ENCODE peak calls at places on chromosomes 5 and 9, in four cellular contexts. Y is CD8-positive, alpha-beta T cell; E is adipocyte; P is body of pancreas. L is an unnamed sample.

GRCh38 chr5:43121565-43122484 is 1.1 kb downstream of the ZNF131 start:
- DNase-seq in P (no peak), E (peak; percentile 75), Y (no peak), L (no peak)

GRCh38 chr9:85508616-85509015 is 233.1 kb downstream of the AGTPBP1 start:
- DNase-seq in E (no peak), Y (no peak), P (no peak), L (no peak)

GRCh38 chr5:143248391-143248790 is 155.1 kb downstream of the NR3C1 start:
- DNase-seq in Y (no peak), E (peak; percentile 68), P (no peak), L (no peak)

GRCh38 chr5:37831821-37832524 is 7.9 kb downstream of the GDNF start:
- DNase-seq in Y (no peak), P (no peak), E (peak; percentile 56), L (no peak)

GRCh38 chr9:100554935-100555401 is 22.9 kb upstream of the CAVIN4 start:
- DNase-seq in P (no peak), Y (no peak), E (peak; percentile 36), L (no peak)

GRCh38 chr5:123036391-123037103 is at the start of gene PPIC:
- DNase-seq in Y (no peak), P (peak; percentile 94), E (peak; percentile 91), L (peak; percentile 94)

GRCh38 chr9:133711428-133712220 is 26.5 kb downstream of the SARDH start:
- DNase-seq in Y (no peak), P (no peak), E (no peak), L (peak; percentile 35)

GRCh38 chr5:178781936-178782335 is 51.5 kb upstream of the ZNF354A start:
- DNase-seq in P (no peak), E (no peak), Y (no peak), L (no peak)

GRCh38 chr9:135644631-135645218 is 5.4 kb upstream of the GLT6D1 start:
- DNase-seq in P (no peak), Y (no peak), E (no peak), L (no peak)

GRCh38 chr5:79488775-79489174 is 25.2 kb downstream of the HOMER1 start:
- DNase-seq in P (no peak), Y (no peak), E (peak; percentile 62), L (no peak)

GRCh38 chr9:82170079-82170662 is 181.6 kb downstream of the SPATA31D1 start:
- DNase-seq in P (no peak), Y (no peak), E (peak; percentile 49), L (no peak)

GRCh38 chr9:35603506-35603985 is 1.5 kb upstream of the TESK1 start:
- DNase-seq in E (peak; percentile 93), Y (no peak), P (peak; percentile 65), L (peak; percentile 71)

GRCh38 chr5:158922263-158922592 is 177.5 kb downstream of the EBF1 start:
- DNase-seq in Y (no peak), E (no peak), P (no peak), L (no peak)

GRCh38 chr5:31853398-31854135 is 214.6 kb downstream of the PDZD2 start:
- DNase-seq in E (no peak), Y (no peak), P (no peak), L (no peak)

GRCh38 chr5:150180241-150181027 is 9.4 kb upstream of the SLC6A7 start:
- DNase-seq in E (no peak), P (peak; percentile 48), Y (no peak), L (no peak)

GRCh38 chr5:39076757-39077475 is 2.7 kb upstream of the RICTOR start:
- DNase-seq in Y (no peak), E (peak; percentile 45), P (no peak), L (no peak)

GRCh38 chr9:75734802-75735201 is 155.7 kb upstream of the PCSK5 start:
- DNase-seq in Y (no peak), P (no peak), E (no peak), L (no peak)

GRCh38 chr5:135024956-135025729 is 8.9 kb downstream of the PITX1 start:
- DNase-seq in E (peak; percentile 49), P (no peak), Y (no peak), L (peak; percentile 22)

GRCh38 chr5:176389114-176389768 is 690 bp downstream of the HIGD2A start:
- DNase-seq in Y (no peak), E (no peak), P (no peak), L (no peak)

GRCh38 chr5:160159991-160160826 is 41.0 kb upstream of the PWWP2A start:
- DNase-seq in P (peak; percentile 17), E (no peak), Y (no peak), L (no peak)

DNA sequence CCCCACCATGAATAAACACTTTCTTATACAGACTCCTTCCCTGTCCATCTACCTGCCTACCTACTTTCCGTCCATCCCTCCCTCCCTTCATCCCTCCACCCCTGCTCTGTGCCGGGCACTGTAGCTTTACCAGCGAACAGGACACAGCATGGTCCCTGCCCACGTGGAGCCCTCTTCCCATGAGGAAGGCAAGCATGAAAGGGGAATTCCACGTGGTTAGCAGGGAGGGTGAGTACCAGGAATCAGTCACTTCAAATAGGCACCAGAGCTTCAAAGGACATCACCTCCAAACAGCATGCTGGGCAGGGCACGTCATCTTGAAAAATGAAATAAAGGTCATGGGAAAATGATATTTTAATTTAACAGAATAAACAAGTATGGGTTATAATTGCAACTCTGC is 35.0 kb upstream of the TDRD7 start:
- DNase-seq in Y (no peak), E (no peak), P (no peak), L (no peak)
- H3K4me1 ChIP-seq in Y (no peaks in the 10 kb centered on the region), E (no peaks in the 10 kb centered on the region), P (peaks cover 5% of the 10 kb centered on the region), L (peaks cover 6% of the 10 kb centered on the region)

DNA sequence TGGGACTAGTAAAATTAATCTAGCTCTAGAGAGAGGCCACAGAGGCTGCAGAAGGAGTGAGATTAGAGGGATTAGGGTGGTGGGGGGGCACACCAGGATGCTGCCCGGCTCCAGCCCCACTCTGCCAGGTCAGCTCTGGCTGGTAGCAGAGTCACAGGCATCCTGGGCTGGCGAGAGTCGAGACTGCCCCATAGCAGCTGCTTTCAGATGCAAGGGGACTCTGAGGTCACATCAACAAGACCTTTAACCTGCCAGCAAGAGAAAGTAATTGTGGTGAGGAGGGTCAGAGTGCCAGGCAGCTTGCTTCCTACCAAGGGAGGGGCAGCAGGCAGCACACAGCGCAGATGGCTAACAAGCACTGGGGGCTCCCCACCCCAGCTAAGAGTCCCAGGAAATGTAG is 7.5 kb downstream of the EPB41L4B start:
- DNase-seq in E (no peak), P (no peak), Y (no peak), L (peak; percentile 60)
- H3K4me1 ChIP-seq in E (peaks cover 15% of the 10 kb centered on the region), P (peaks cover 91% of the 10 kb centered on the region), Y (no peaks in the 10 kb centered on the region), L (no peaks in the 10 kb centered on the region)

GRCh38 chr9:121633144-121633714 is 18.2 kb upstream of the DAB2IP start:
- DNase-seq in Y (no peak), P (peak; percentile 49), E (no peak), L (no peak)
- H3K4me1 ChIP-seq in Y (no peaks in the 10 kb centered on the region), P (peaks cover 59% of the 10 kb centered on the region), E (peaks cover 15% of the 10 kb centered on the region), L (peaks cover 12% of the 10 kb centered on the region)

GRCh38 chr5:72418271-72418670 is 88.9 kb downstream of the ZNF366 start:
- DNase-seq in E (no peak), P (no peak), Y (no peak), L (no peak)
- H3K4me1 ChIP-seq in E (no peaks in the 10 kb centered on the region), P (no peaks in the 10 kb centered on the region), Y (no peaks in the 10 kb centered on the region), L (no peaks in the 10 kb centered on the region)

GRCh38 chr5:132422720-132423442 is 53.4 kb downstream of the SLC22A5 start:
- DNase-seq in Y (peak; percentile 26), E (no peak), P (peak; percentile 84), L (peak; percentile 80)

GRCh38 chr5:132424167-132424935 is 54.8 kb downstream of the SLC22A5 start:
- DNase-seq in E (no peak), Y (no peak), P (no peak), L (no peak)

GRCh38 chr5:132425009-132425937 is 55.8 kb downstream of the SLC22A5 start:
- DNase-seq in Y (peak; percentile 84), E (peak; percentile 75), P (no peak), L (no peak)

GRCh38 chr5:132421442-132421841 is 51.9 kb downstream of the SLC22A5 start:
- DNase-seq in P (no peak), E (no peak), Y (no peak), L (no peak)

GRCh38 chr5:132423443-132423898 is 54.0 kb downstream of the SLC22A5 start:
- DNase-seq in P (no peak), E (no peak), Y (no peak), L (no peak)
- H3K4me1 ChIP-seq in P (peaks cover 93% of the 10 kb centered on the region), E (peaks cover 77% of the 10 kb centered on the region), Y (peaks cover 95% of the 10 kb centered on the region), L (peaks cover 3% of the 10 kb centered on the region)

DNA sequence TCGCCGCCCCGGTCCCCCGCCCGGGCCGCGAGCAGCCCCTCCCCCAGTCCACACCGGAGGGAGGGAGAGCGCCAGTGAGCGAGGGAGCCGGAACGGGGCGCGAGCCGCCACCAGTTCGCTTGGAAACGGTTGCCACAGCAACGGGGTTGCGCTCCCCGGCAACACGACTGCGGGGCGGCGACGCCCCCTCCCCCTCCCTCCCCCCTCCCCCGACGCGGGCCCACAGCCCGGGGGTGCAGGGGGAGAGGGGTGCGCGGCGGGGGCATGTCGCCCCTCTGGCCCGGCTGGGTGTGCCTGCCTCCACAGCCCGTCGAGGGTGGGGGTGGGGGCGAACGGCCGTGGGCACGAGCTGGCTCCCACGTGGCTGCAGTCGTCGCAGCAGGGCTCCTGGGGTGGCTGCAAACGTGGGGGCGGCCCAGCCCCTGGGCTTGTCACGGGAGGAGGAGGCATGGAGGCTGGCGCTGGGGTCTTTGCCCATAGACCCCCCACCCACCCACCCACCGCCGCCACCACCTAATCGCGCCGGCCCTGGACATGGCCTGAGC is 524 bp downstream of the PRR7 start:
- DNase-seq in P (peak; percentile 70), Y (peak; percentile 84), E (peak; percentile 74), L (no peak)
- H3K4me1 ChIP-seq in P (peaks cover 27% of the 10 kb centered on the region), Y (peaks cover 31% of the 10 kb centered on the region), E (peaks cover 13% of the 10 kb centered on the region), L (peaks cover 2% of the 10 kb centered on the region)

GRCh38 chr5:116572375-116573278 is 2.0 kb downstream of the SEMA6A start:
- DNase-seq in Y (no peak), E (peak; percentile 11), P (peak; percentile 80), L (peak; percentile 64)

GRCh38 chr5:116573617-116574431 is 799 bp downstream of the SEMA6A start:
- DNase-seq in E (peak; percentile 35), Y (no peak), P (peak; percentile 46), L (peak; percentile 27)

GRCh38 chr5:116569999-116570398 is 4.6 kb downstream of the SEMA6A start:
- DNase-seq in E (no peak), Y (no peak), P (no peak), L (no peak)

GRCh38 chr5:116573279-116573616 is 1.4 kb downstream of the SEMA6A start:
- DNase-seq in P (peak; percentile 54), E (peak; percentile 8), Y (no peak), L (peak; percentile 46)

GRCh38 chr5:116571568-116572321 is 2.9 kb downstream of the SEMA6A start:
- DNase-seq in Y (no peak), P (peak; percentile 8), E (no peak), L (no peak)
- H3K4me1 ChIP-seq in Y (peaks cover 6% of the 10 kb centered on the region), P (peaks cover 33% of the 10 kb centered on the region), E (peaks cover 23% of the 10 kb centered on the region), L (no peaks in the 10 kb centered on the region)

GRCh38 chr5:173901705-173902104 is 13.6 kb downstream of the CPEB4 start:
- DNase-seq in P (no peak), Y (no peak), E (no peak), L (no peak)
- H3K4me1 ChIP-seq in P (peaks cover 60% of the 10 kb centered on the region), Y (peaks cover 2% of the 10 kb centered on the region), E (no peaks in the 10 kb centered on the region), L (no peaks in the 10 kb centered on the region)

DNA sequence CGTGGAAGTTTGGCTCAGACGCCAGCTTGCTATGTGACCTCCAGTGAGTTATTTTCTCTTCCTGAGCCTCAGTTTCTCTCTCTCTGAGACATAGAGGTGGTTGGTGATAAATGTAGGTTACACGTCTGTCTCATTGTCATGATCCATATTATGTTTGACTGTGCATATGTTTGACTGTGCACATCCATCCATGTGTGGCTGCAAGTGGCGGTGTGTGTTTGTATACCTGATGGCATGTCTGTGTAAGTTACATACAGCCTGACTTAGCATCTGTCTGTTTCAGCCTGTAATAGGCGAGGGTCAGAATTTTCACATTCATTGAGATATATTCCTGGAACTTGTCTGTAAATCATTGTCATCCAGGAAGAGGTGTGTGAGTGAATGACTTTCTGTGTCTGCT is 3.3 kb downstream of the SPARC start:
- DNase-seq in E (no peak), Y (no peak), P (no peak), L (no peak)
- H3K4me1 ChIP-seq in E (peaks cover 65% of the 10 kb centered on the region), Y (no peaks in the 10 kb centered on the region), P (no peaks in the 10 kb centered on the region), L (no peaks in the 10 kb centered on the region)

L was measured in right lobe of liver.